ENCODE peak calls at places on chromosomes 11 and 22, in nine cellular contexts. F is CD8-positive, alpha-beta memory T cell; Y is GM23248; N is colonic mucosa; M is iPS DF 6.9; D is IMR-90; Q is HepG2; K is astrocyte; W is pancreas. P is an unnamed sample. For H3K4me1, the result is how much of the 10 kb centered on the place peaks cover.

GRCh38 chr11:108853864-108854263 is 189.0 kb downstream of the DDX10 start:
- DNase-seq in F (no peak), Y (no peak), N (no peak), M (no peak), D (no peak), Q (no peak), K (peak), W (no peak), P (no peak)

GRCh38 chr11:102267602-102268001 is 49.7 kb upstream of the BIRC3 start:
- DNase-seq in F (no peak), Y (peak), N (peak), M (no peak), D (peak), Q (no peak), K (peak), W (no peak), P (no peak)

GRCh38 chr11:72641522-72641899 is 32.7 kb downstream of the PDE2A start:
- DNase-seq in F (no peak), Y (no peak), N (no peak), M (no peak), D (no peak), Q (no peak), K (no peak), W (no peak), P (no peak)

GRCh38 chr11:128705124-128705920 is 11.4 kb downstream of the FLI1 start:
- DNase-seq in F (no peak), Y (no peak), N (no peak), M (no peak), D (no peak), Q (no peak), K (no peak), W (no peak), P (no peak)

GRCh38 chr11:35085766-35086165 is 53.2 kb upstream of the CD44 start:
- DNase-seq in F (no peak), Y (peak), N (no peak), M (no peak), D (no peak), Q (no peak), K (no peak), W (no peak), P (no peak)

GRCh38 chr22:31628969-31629723 is 32.9 kb downstream of the PISD start:
- DNase-seq in F (no peak), Y (no peak), N (no peak), M (no peak), D (no peak), Q (no peak), K (no peak), W (no peak), P (no peak)

GRCh38 chr22:19244600-19245352 is 46.7 kb downstream of the CLTCL1 start:
- DNase-seq in F (no peak), Y (no peak), N (no peak), M (no peak), D (no peak), Q (no peak), K (no peak), W (no peak), P (no peak)

GRCh38 chr11:133230446-133230845 is 301.9 kb downstream of the OPCML start:
- DNase-seq in F (no peak), Y (no peak), N (no peak), M (no peak), D (no peak), Q (no peak), K (no peak), W (no peak), P (no peak)

GRCh38 chr11:76424379-76424778 is 20.4 kb upstream of the EMSY start:
- DNase-seq in F (no peak), Y (no peak), N (no peak), M (no peak), D (no peak), Q (no peak), K (no peak), W (no peak), P (no peak)

GRCh38 chr22:45552580-45553332 is 50.1 kb downstream of the FBLN1 start:
- DNase-seq in F (no peak), Y (peak), N (peak), M (no peak), D (peak), Q (no peak), K (peak), W (no peak), P (peak)

GRCh38 chr22:46659791-46660186 is 39.6 kb downstream of the GRAMD4 start:
- DNase-seq in F (no peak), Y (no peak), N (no peak), M (no peak), D (no peak), Q (no peak), K (no peak), W (no peak), P (no peak)

GRCh38 chr22:30968015-30968923 is at the start of gene MORC2:
- DNase-seq in F (no peak), Y (no peak), N (peak), M (peak), D (peak), Q (peak), K (peak), W (no peak), P (no peak)

GRCh38 chr22:28750471-28750881 is 8.6 kb downstream of the HSCB start:
- DNase-seq in F (no peak), Y (peak), N (no peak), M (no peak), D (peak), Q (no peak), K (peak), W (no peak), P (no peak)

GRCh38 chr11:128194226-128194625 is 393.1 kb downstream of the ETS1 start:
- DNase-seq in F (no peak), Y (no peak), N (no peak), M (no peak), D (no peak), Q (no peak), K (no peak), W (no peak), P (no peak)

GRCh38 chr11:86360775-86361395 is 13.8 kb upstream of the CCDC81 start:
- DNase-seq in F (no peak), Y (peak), N (no peak), M (no peak), D (peak), Q (peak), K (peak), W (no peak), P (no peak)

GRCh38 chr22:30694171-30694637 is 470 bp upstream of the OSBP2 start:
- DNase-seq in F (peak), Y (peak), N (peak), M (no peak), D (peak), Q (no peak), K (no peak), W (peak), P (peak)

GRCh38 chr22:36916034-36916433 is 2.6 kb downstream of the CSF2RB start:
- DNase-seq in F (no peak), Y (no peak), N (no peak), M (no peak), D (no peak), Q (no peak), K (no peak), W (no peak), P (no peak)

GRCh38 chr22:24105018-24105360 is 76.3 kb upstream of the SUSD2 start:
- DNase-seq in F (no peak), Y (peak), N (no peak), M (no peak), D (peak), Q (no peak), K (no peak), W (no peak), P (no peak)

GRCh38 chr11:9642894-9643293 is 21.0 kb upstream of the SWAP70 start:
- DNase-seq in F (no peak), Y (no peak), N (no peak), M (no peak), D (no peak), Q (no peak), K (no peak), W (no peak), P (no peak)

GRCh38 chr11:9643751-9644150 is 20.1 kb upstream of the SWAP70 start:
- DNase-seq in F (no peak), Y (no peak), N (no peak), M (no peak), D (no peak), Q (no peak), K (no peak), W (no peak), P (no peak)

GRCh38 chr22:33873186-33873585 is 47.1 kb downstream of the LARGE1 start:
- DNase-seq in F (no peak), Y (peak), N (no peak), M (no peak), D (no peak), Q (no peak), K (no peak), W (no peak), P (no peak)

GRCh38 chr11:103552086-103552485 is 442.9 kb downstream of the DYNC2H1 start:
- DNase-seq in F (no peak), Y (no peak), N (no peak), M (no peak), D (no peak), Q (no peak), K (no peak), W (no peak), P (no peak)
- H3K27ac ChIP-seq in F (no peak), Y (no peak), N (no peak), M (no peak), D (no peak), Q (no peak), K (no peak), W (no peak), P (no peak)

GRCh38 chr11:41851743-41852142 is 392.3 kb upstream of the LRRC4C start:
- DNase-seq in F (no peak), Y (no peak), N (no peak), M (no peak), D (no peak), Q (no peak), K (no peak), W (no peak), P (no peak)

GRCh38 chr11:41845066-41845465 is 385.6 kb upstream of the LRRC4C start:
- DNase-seq in F (no peak), Y (no peak), N (no peak), M (peak), D (no peak), Q (no peak), K (no peak), W (no peak), P (no peak)

GRCh38 chr11:41849250-41849649 is 389.8 kb upstream of the LRRC4C start:
- DNase-seq in F (no peak), Y (no peak), N (no peak), M (no peak), D (no peak), Q (no peak), K (no peak), W (no peak), P (no peak)

GRCh38 chr11:41842673-41843072 is 383.2 kb upstream of the LRRC4C start:
- DNase-seq in F (no peak), Y (no peak), N (no peak), M (no peak), D (no peak), Q (no peak), K (no peak), W (no peak), P (no peak)

GRCh38 chr11:41848349-41848748 is 388.9 kb upstream of the LRRC4C start:
- DNase-seq in F (no peak), Y (no peak), N (no peak), M (no peak), D (no peak), Q (no peak), K (no peak), W (no peak), P (no peak)
- H3K4me3 ChIP-seq in F (no peak), Y (no peak), N (no peak), M (no peak), D (no peak), Q (no peak), K (no peak), W (no peak), P (no peak)

GRCh38 chr11:74006743-74007304 is 2.1 kb downstream of the UCP3 start:
- DNase-seq in F (no peak), Y (no peak), N (no peak), M (no peak), D (no peak), Q (no peak), K (no peak), W (no peak), P (no peak)

GRCh38 chr11:74009675-74010305 is 905 bp upstream of the UCP3 start:
- DNase-seq in F (no peak), Y (no peak), N (no peak), M (no peak), D (no peak), Q (no peak), K (no peak), W (no peak), P (no peak)

GRCh38 chr11:74007691-74008372 is 1.1 kb downstream of the UCP3 start:
- DNase-seq in F (no peak), Y (no peak), N (no peak), M (no peak), D (no peak), Q (no peak), K (no peak), W (no peak), P (no peak)

GRCh38 chr11:74009230-74009547 is 304 bp upstream of the UCP3 start:
- DNase-seq in F (no peak), Y (no peak), N (no peak), M (no peak), D (no peak), Q (no peak), K (no peak), W (no peak), P (no peak)

DNA sequence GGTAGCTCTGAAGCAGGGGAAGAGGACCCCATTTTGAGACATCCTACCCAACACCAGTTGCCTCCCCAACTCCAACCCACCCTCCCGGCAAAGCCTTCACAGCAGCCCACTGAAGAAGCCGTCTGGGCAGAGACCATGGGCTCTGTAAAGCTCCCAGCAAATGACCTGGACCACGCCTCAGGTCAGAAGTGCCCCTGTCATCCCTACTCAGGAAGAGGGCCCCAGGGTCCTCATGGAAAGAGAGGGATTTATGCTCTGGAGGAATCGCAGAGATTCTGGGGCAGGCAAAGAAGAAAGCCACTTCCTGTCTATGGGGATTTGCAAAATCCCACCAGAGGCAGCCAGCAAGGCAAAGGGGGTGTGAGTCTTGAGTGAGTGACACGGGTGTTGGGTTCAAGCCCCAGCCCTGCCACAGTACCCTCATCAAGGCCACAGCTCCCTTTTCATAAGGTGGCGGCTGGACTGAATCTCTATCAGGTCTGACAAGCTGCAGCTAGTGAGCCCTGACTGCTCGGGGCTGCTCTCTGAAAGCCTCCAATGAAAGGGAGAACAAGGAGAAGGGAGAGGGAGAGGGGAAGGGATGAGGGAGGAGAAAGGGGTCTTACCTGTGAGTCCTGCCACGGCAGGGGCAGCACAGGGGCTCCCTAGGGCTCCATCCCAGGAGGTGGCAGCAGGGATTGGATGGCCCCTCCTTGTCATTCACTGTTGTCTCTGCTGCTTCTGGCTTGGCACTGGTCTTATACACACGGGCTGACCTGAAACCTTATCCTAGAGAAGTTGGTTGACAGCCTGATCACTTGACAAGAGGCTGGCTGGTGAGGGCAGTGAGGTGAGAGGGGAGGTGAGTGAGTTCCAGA is at the start of gene UCP3:
- DNase-seq in F (no peak), Y (no peak), N (no peak), M (no peak), D (no peak), Q (no peak), K (no peak), W (no peak), P (no peak)
- H3K4me1 ChIP-seq in F (half or more), Y (under half), N (under half), M (under half), D (under half), Q (under half), K (under half), W (under half), P (under half)

GRCh38 chr22:39264344-39265116 is 19.7 kb upstream of the PDGFB start:
- DNase-seq in F (no peak), Y (no peak), N (peak), M (no peak), D (no peak), Q (no peak), K (no peak), W (no peak), P (no peak)

GRCh38 chr22:39267966-39268365 is 23.2 kb upstream of the PDGFB start:
- DNase-seq in F (no peak), Y (no peak), N (no peak), M (no peak), D (no peak), Q (no peak), K (no peak), W (no peak), P (no peak)

GRCh38 chr22:39265143-39265542 is 20.4 kb upstream of the PDGFB start:
- DNase-seq in F (no peak), Y (no peak), N (no peak), M (no peak), D (no peak), Q (no peak), K (no peak), W (no peak), P (no peak)

GRCh38 chr22:39268645-39269044 is 23.9 kb upstream of the PDGFB start:
- DNase-seq in F (no peak), Y (no peak), N (no peak), M (no peak), D (no peak), Q (no peak), K (no peak), W (no peak), P (no peak)

DNA sequence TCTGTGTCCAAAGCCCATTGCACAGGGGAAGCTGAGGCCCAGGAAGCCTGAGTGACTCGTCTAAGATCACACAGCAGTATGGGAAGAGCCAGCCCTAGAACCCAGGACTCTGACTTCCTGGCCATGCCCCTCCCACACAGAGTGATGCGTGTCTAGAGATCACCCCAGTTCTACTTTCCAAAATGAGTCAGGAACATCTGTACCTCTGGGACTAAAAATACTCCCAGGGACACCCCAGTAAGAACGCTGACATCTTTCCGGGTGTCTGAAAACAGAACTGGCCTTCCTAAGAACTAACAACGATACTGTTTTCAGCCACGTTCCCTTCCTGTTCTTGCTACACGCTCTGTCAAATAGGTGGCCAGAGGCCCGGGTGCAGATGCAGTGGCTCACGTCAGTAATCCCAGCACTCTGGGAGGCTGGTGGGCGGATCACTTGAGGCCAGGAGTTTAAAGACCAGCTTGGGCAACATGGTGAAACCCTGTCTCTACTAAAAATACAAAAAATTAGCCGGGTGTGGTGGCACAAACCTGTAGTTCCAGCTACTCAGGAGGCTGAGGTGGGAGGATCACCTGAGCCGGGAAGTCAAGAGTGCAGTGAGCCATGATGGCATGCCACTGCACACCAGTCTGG is 21.7 kb upstream of the PDGFB start:
- DNase-seq in F (no peak), Y (peak), N (no peak), M (no peak), D (peak), Q (peak), K (no peak), W (no peak), P (no peak)
- H3K27ac ChIP-seq in F (no peak), Y (no peak), N (no peak), M (no peak), D (no peak), Q (peak), K (no peak), W (no peak), P (peak)

DNA sequence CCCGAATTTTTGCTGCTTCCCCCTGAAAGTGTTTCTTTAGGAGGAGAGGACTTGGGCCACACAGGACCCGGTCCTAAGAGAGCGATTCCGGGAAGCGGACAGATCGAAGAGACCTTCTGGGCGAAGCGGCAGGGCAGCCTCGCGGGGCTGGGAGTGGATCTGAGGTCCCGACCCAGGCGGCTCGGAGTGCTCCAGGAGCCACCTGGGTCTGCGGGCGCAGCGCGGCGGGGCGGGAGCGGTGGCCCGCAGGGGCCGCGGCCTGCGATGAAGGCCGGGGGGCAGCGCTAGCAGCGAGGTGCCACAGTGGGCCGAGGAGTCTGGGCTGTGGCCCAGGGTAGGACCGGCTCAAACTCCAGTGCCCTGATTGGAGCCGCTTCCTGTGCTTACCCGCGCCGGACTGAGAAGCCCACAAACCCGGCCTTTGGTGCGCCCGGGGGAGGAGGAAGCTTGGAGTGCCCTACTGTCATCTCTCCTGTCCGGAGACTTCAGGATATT is 1.8 kb downstream of the PKNOX2 start:
- DNase-seq in F (no peak), Y (peak), N (no peak), M (no peak), D (no peak), Q (no peak), K (no peak), W (peak), P (no peak)
- H3K4me3 ChIP-seq in F (no peak), Y (peak), N (peak), M (peak), D (peak), Q (no peak), K (peak), W (peak), P (peak)

GRCh38 chr11:69307871-69308381 is 14.0 kb downstream of the MYEOV start:
- DNase-seq in F (no peak), Y (no peak), N (no peak), M (no peak), D (no peak), Q (no peak), K (no peak), W (no peak), P (no peak)

GRCh38 chr11:69308936-69309799 is 15.2 kb downstream of the MYEOV start:
- DNase-seq in F (no peak), Y (no peak), N (no peak), M (no peak), D (no peak), Q (no peak), K (no peak), W (no peak), P (no peak)

GRCh38 chr11:69309800-69310280 is 15.9 kb downstream of the MYEOV start:
- DNase-seq in F (no peak), Y (no peak), N (no peak), M (no peak), D (peak), Q (no peak), K (no peak), W (no peak), P (no peak)

GRCh38 chr11:69307421-69307820 is 13.5 kb downstream of the MYEOV start:
- DNase-seq in F (no peak), Y (no peak), N (no peak), M (no peak), D (no peak), Q (no peak), K (no peak), W (no peak), P (no peak)

GRCh38 chr11:69308531-69308930 is 14.6 kb downstream of the MYEOV start:
- DNase-seq in F (no peak), Y (no peak), N (no peak), M (no peak), D (no peak), Q (no peak), K (no peak), W (no peak), P (no peak)
- H3K4me1 ChIP-seq in F (under half), Y (under half), N (under half), M (under half), D (under half), Q (under half), K (under half), W (under half), P (under half)